ENCODE peak calls at places on chromosomes 4 and X, in nine cellular contexts. D is neuronal stem cell, Q is IMR-90, L is GM23338, U is MM.1S, M is endothelial cell of umbilical vein, N is HCT116, Z is fibroblast of lung, C is SK-N-SH. Y is an unnamed sample. For H3K27me3, the result is how much of the 10 kb centered on the place peaks cover.

GRCh38 chr4:67581208-67581857 is 22.8 kb downstream of the STAP1 start:
- DNase-seq in M (no peak), Z (no peak), L (no peak), N (no peak), Q (no peak), D (no peak), U (no peak), C (no peak), Y (no peak)

GRCh38 chrX:8845060-8845459 is 43.9 kb upstream of the FAM9A start:
- DNase-seq in Z (peak), C (no peak), Q (peak), U (no peak), D (no peak), M (no peak), L (peak), N (no peak), Y (no peak)

GRCh38 chr4:108068422-108068821 is 78.7 kb downstream of the HADH start:
- DNase-seq in U (peak), Z (no peak), M (no peak), L (no peak), N (no peak), C (no peak), D (no peak), Q (no peak), Y (no peak)

GRCh38 chr4:173990879-173991231 is 292.6 kb downstream of the FBXO8 start:
- DNase-seq in Z (peak), Q (no peak), U (no peak), N (no peak), L (peak), D (no peak), C (peak), M (no peak), Y (peak)

GRCh38 chrX:139972629-139973257 is 7.4 kb upstream of the CXorf66 start:
- DNase-seq in Q (no peak), C (no peak), Z (no peak), D (no peak), L (no peak), U (no peak), N (no peak), M (no peak), Y (no peak)

GRCh38 chrX:131366387-131366786 is 77.3 kb upstream of the IGSF1 start:
- DNase-seq in Z (peak), C (no peak), D (no peak), L (peak), Q (no peak), N (no peak), U (peak), M (peak), Y (no peak)

GRCh38 chr4:109571494-109571893 is 11.4 kb downstream of the MCUB start:
- DNase-seq in U (no peak), M (no peak), D (no peak), Q (no peak), L (no peak), Z (no peak), N (no peak), C (no peak), Y (no peak)

GRCh38 chr4:119653990-119654389 is 25.4 kb upstream of the PDE5A start:
- DNase-seq in D (no peak), U (peak), L (no peak), Q (no peak), C (no peak), N (no peak), M (no peak), Z (no peak), Y (no peak)

GRCh38 chr4:113496698-113497097 is 264.8 kb downstream of the CAMK2D start:
- DNase-seq in N (no peak), L (no peak), C (no peak), Z (no peak), Q (no peak), M (no peak), U (no peak), D (no peak), Y (no peak)

GRCh38 chrX:41332408-41332987 is 1.5 kb upstream of the DDX3X start:
- DNase-seq in M (peak), N (no peak), Z (peak), L (peak), C (no peak), D (no peak), U (peak), Q (peak), Y (no peak)

GRCh38 chrX:109696146-109696740 is 36.8 kb downstream of the ACSL4 start:
- DNase-seq in L (no peak), D (no peak), Q (no peak), C (no peak), U (no peak), N (no peak), Z (no peak), M (no peak), Y (no peak)

GRCh38 chrX:13414006-13414647 is 94.3 kb upstream of the ATXN3L start:
- DNase-seq in L (peak), C (no peak), U (no peak), Z (no peak), D (no peak), M (no peak), Q (no peak), N (no peak), Y (no peak)

GRCh38 chr4:153345011-153345981 is 808 bp downstream of the MND1 start:
- DNase-seq in M (peak), L (peak), U (peak), D (peak), N (peak), Q (peak), Z (peak), C (peak), Y (peak)

GRCh38 chrX:135982860-135983259 is 2.4 kb upstream of the SLC9A6 start:
- DNase-seq in Z (no peak), M (no peak), C (no peak), N (no peak), L (no peak), U (no peak), D (no peak), Q (peak), Y (no peak)

GRCh38 chr4:145034727-145035211 is 63.2 kb downstream of the ANAPC10 start:
- DNase-seq in C (no peak), Z (peak), D (no peak), M (no peak), U (no peak), L (no peak), N (peak), Q (peak), Y (no peak)

GRCh38 chrX:23773601-23774175 is 9.3 kb upstream of the SAT1 start:
- DNase-seq in Z (no peak), L (no peak), M (peak), D (no peak), Q (no peak), C (no peak), N (no peak), U (peak), Y (no peak)

GRCh38 chr4:127055349-127055748 is 577.4 kb upstream of the INTU start:
- DNase-seq in L (no peak), U (no peak), N (no peak), Q (peak), C (no peak), D (no peak), Z (peak), M (no peak), Y (no peak)

GRCh38 chrX:136176399-136176825 is 29.1 kb downstream of the FHL1 start:
- DNase-seq in Z (peak), L (no peak), N (no peak), U (no peak), D (no peak), Q (peak), C (no peak), M (no peak), Y (no peak)

GRCh38 chrX:10484683-10485247 is 135.6 kb downstream of the MID1 start:
- DNase-seq in C (no peak), D (no peak), Q (peak), M (no peak), N (no peak), U (no peak), L (peak), Z (no peak), Y (no peak)

GRCh38 chrX:56233682-56234081 is 1.5 kb downstream of the KLF8 start:
- DNase-seq in L (peak), U (no peak), D (no peak), Z (peak), Q (no peak), C (no peak), N (peak), M (no peak), Y (peak)

GRCh38 chr4:137083571-137083970 is 448.7 kb downstream of the PCDH18 start:
- DNase-seq in D (no peak), Z (peak), Q (peak), M (no peak), L (no peak), C (no peak), U (no peak), N (no peak), Y (no peak)

GRCh38 chrX:77436682-77437081 is 10.5 kb upstream of the FGF16 start:
- DNase-seq in Q (peak), U (no peak), N (no peak), L (no peak), C (no peak), Z (no peak), D (no peak), M (no peak), Y (no peak)

GRCh38 chrX:10109695-10110094 is 47.1 kb upstream of the CLCN4 start:
- DNase-seq in D (no peak), M (no peak), Q (no peak), N (no peak), U (no peak), L (no peak), Z (peak), C (no peak), Y (no peak)

GRCh38 chr4:242121-242848 is 63.0 kb downstream of the ZNF732 start:
- DNase-seq in C (no peak), U (peak), L (peak), Z (peak), N (no peak), M (peak), D (no peak), Q (peak), Y (peak)

DNA sequence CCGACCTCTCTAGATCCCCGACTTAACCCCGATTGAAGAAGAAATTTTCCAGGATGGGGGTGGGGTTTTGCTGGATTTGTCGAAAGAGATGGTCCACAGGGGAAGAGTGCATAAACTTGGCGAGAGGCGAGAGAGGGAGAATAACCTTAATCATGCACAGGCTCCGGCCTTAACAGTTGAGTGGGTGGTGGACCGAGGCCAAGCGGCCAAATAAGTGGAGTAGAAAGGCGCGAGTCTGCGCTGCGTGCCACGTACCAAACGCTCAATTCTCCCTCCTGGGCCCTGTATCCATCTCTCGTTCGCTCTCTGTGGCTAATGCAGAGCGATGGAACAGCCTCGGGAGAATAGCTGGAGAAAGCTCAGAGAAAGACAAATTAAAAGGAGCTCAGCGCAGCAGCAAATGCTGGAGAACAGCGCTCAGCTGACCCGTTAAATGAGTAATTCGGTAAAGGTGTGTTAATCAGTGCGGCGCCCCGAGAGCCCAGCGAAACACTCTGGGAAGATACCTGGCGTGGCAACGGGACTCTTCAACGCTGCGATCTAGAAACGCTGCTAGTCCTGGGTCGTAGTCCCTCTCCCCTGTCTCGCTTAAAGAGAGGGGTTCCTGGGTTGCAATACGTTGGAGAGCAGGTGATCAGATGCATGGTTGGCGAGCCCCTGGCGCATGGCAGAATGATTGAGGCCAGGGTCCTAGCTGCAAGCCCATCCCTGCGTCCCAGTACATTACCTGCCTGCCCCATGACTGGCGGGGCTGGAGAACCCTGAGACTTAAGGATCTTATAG is 887 bp upstream of the IL1RAPL2 start:
- DNase-seq in M (no peak), N (no peak), L (peak), C (peak), Q (no peak), U (no peak), Z (no peak), D (no peak), Y (no peak)
- H3K27me3 ChIP-seq in M (under half), N (under half), L (half or more), C (half or more), Q (under half), U (under half), Z (under half), D (under half), Y (half or more)

GRCh38 chr4:5278213-5278612 is 226.9 kb downstream of the STK32B start:
- DNase-seq in M (no peak), Q (no peak), C (no peak), Z (no peak), D (no peak), L (no peak), U (no peak), N (no peak), Y (no peak)
- H2AFZ ChIP-seq in M (no peak), Q (no peak), C (no peak), Z (no peak), D (no peak), L (no peak), U (no peak), N (no peak), Y (no peak)

DNA sequence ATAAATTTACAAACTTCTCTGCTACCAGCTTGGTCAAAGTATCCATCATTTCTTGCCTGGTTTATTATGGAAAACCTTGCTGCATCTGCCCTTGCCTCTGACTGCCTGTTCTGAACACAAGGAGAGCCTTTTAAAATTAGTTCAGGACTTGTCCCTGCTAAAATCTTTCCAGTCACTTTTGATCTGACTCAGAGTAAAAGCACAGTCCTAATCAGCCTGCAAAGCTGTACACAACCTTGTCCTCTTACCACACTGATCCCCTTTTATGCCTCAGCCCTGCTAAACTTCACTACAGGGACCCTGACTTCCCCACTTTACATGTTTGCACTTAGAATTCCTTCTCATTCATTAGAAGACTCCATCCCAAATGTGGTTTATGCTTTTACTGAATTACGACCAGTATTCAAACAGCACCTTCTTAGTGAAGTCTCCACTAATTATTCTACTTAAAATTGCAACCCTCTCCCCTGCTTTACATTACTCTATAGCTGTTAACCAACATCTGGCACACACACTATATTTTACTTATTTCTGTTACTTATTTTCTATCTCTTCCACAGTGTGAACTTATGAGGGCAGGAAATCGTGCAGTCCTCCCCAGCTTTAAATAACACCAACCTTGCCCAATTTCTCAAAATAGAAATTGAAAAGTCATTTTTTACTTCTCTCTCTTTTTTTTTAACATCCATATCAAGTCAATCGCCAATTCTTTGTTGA is 6.3 kb downstream of the GABRA4 start:
- DNase-seq in N (no peak), C (no peak), Z (no peak), D (no peak), L (no peak), M (no peak), U (no peak), Q (no peak), Y (no peak)
- H3K27me3 ChIP-seq in N (under half), C (under half), Z (under half), D (under half), L (under half), M (under half), U (under half), Q (under half), Y (half or more)

GRCh38 chr4:151409470-151410313 is 716 bp downstream of the FHIP1A start:
- DNase-seq in L (peak), Q (no peak), N (peak), C (peak), Z (no peak), U (no peak), D (peak), M (no peak), Y (peak)
- H2AFZ ChIP-seq in L (peak), Q (peak), N (peak), C (peak), Z (no peak), U (peak), D (peak), M (peak), Y (peak)

DNA sequence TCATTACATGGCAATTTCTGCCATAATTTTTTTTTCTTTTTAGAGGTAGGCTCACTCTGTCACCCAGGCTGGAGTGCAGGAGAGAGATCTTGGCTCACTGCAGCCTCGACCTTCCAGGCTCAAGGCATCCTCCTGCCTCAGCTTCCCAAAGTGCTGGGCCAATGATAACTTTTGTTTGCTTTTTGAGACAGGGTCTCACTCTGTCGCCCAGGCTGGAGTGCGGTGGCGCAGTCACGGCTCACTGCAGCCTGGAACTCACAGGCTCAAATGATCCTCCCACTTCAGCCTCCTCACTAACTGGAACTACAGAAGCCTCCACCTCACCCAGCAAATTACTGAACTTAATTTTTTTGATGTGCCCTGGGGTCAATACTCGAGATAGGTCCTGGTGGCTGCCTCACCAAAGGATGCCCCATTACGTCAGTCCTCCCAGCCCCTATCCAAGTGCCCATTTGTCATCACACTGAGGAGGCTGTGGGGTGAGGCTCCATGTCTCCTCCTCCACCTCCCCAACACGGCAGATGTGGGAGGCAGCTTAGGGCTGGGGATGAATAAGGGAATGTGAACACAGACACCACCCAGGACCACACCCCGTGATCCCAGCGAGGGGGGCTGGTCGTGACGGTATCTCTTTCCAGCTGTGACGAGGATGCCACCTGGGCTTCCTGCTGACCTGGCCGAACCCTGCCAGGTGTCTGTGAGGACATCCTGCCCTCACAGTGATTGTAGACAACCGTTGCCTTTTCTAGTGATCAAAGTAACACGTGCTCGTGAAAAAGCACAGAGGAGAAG is 12.4 kb upstream of the NKX1-1 start:
- DNase-seq in N (no peak), D (no peak), L (no peak), C (no peak), Q (no peak), M (no peak), Z (no peak), U (no peak), Y (no peak)
- H3K27me3 ChIP-seq in N (under half), D (under half), L (under half), C (half or more), Q (under half), M (under half), Z (under half), U (under half), Y (half or more)

GRCh38 chr4:112156112-112156511 is 10.9 kb downstream of the FAM241A start:
- DNase-seq in M (no peak), U (no peak), C (no peak), D (no peak), L (no peak), Z (no peak), N (no peak), Q (no peak), Y (no peak)
- H2AFZ ChIP-seq in M (no peak), U (no peak), C (no peak), D (no peak), L (no peak), Z (no peak), N (no peak), Q (no peak), Y (no peak)

GRCh38 chrX:24981030-24981429 is 34.7 kb downstream of the ARX start:
- DNase-seq in U (no peak), Z (no peak), D (no peak), N (no peak), M (no peak), Q (no peak), L (no peak), C (no peak), Y (no peak)
- H3K27me3 ChIP-seq in U (under half), Z (under half), D (under half), N (under half), M (under half), Q (under half), L (under half), C (under half), Y (under half)

DNA sequence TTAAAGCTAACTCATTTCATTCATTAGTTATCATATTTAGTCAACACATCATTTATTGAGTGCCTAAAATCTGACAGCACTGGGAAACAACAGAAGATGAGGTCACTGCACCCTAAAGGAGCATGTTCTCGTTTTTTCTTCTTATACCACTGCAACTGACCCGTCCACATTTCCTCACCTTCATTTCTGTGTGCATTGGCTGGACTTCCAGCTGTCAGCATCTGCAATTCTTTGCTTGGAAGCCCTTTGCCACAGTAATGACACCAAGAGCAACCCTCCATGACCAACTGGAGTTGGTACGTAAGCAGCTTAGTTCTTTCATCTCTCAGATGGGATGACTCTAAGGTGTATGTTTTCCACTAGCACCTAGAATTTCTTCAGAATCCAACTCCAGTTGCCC is 13.2 kb downstream of the SHROOM3 start:
- DNase-seq in L (no peak), N (no peak), C (no peak), U (no peak), Q (no peak), Z (no peak), M (no peak), D (no peak), Y (no peak)
- H2AFZ ChIP-seq in L (peak), N (no peak), C (no peak), U (no peak), Q (peak), Z (no peak), M (no peak), D (no peak), Y (no peak)

DNA sequence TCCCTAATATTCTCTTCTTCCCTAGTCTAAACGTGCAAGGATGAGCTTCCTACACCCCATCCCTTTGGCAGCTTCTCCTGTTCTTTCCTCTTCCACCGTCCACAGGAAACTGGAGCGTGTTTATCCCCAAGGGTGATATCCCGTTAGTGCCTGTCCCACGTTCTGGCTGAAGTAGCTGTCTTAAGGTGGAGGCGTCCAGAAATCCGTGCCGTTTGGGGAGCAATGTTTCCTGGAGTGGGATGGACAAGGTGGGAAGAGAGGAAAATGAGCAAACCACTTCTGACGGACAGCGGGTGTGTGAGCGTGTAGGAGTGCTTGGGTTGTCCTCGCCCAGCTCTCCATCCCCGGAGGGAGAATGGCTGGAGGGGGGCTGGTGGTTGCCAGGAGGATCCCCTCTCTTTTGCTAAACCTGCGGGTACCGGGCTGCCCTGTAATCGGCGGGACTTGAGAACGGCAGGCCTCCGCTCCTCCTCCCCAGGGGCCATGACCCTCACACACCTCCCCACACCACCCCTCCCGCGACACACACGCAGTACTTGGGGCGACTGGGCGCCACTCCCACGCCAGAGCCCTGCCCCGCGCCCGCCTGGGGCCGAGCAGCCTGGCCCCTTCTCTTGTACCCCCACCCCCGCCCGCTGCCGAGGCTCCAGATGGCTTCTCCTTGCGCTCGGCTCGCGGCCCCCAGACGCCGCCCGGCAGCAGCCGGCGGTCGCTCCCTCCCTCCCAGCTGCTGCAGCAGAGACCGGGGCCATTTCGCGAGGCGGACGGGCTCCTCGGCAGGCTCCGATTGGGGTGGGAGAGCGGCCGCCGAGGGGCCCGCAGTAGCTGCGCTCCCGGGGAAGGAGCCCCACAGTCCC is 13.9 kb upstream of the PRDM8 start:
- DNase-seq in L (peak), N (no peak), Z (no peak), U (no peak), C (peak), Q (no peak), M (no peak), D (no peak), Y (peak)
- H3K27me3 ChIP-seq in L (half or more), N (under half), Z (under half), U (under half), C (under half), Q (under half), M (under half), D (half or more), Y (half or more)